ENCODE peak calls at places on chromosomes 6 and 20, in six cellular contexts. C is NCI-H1105; T is T follicular helper cell; I is CD8-positive, alpha-beta T cell; V is foreskin fibroblast; Y is endothelial cell. L is an unnamed sample.

GRCh38 chr6:41917528-41917927 is 3.4 kb downstream of the MED20 start:
- DNase-seq in V (peak), Y (no peak), C (no peak), T (no peak), I (no peak), L (no peak)

GRCh38 chr6:129183681-129184216 is 300.8 kb downstream of the LAMA2 start:
- DNase-seq in C (no peak), V (peak), T (no peak), Y (no peak), I (no peak), L (no peak)

GRCh38 chr6:139635401-139636130 is 261.1 kb upstream of the CITED2 start:
- DNase-seq in C (no peak), I (no peak), Y (no peak), V (no peak), T (no peak), L (no peak)

GRCh38 chr6:163443985-163444553 is 29.6 kb downstream of the QKI start:
- DNase-seq in C (no peak), V (no peak), T (no peak), I (no peak), Y (no peak), L (no peak)

GRCh38 chr20:34705383-34706021 is 1.4 kb downstream of the TP53INP2 start:
- DNase-seq in V (peak), I (no peak), T (no peak), C (no peak), Y (peak), L (peak)

GRCh38 chr6:134132494-134133141 is 80.2 kb upstream of the SLC2A12 start:
- DNase-seq in Y (no peak), I (no peak), V (no peak), T (no peak), C (no peak), L (no peak)

GRCh38 chr6:96899019-96899418 is 1.3 kb upstream of the NDUFAF4 start:
- DNase-seq in Y (peak), V (peak), I (no peak), C (peak), T (no peak), L (no peak)

GRCh38 chr6:16486661-16487060 is 248.3 kb downstream of the GMPR start:
- DNase-seq in V (no peak), T (no peak), Y (no peak), C (no peak), I (peak), L (no peak)

GRCh38 chr20:47328841-47329448 is 27.6 kb downstream of the ZMYND8 start:
- DNase-seq in Y (no peak), V (no peak), C (no peak), I (no peak), T (no peak), L (no peak)

GRCh38 chr20:6966721-6967120 is 199.2 kb downstream of the BMP2 start:
- DNase-seq in T (no peak), Y (no peak), V (peak), I (no peak), C (no peak), L (no peak)

GRCh38 chr20:63118303-63118670 is 97.6 kb downstream of the YTHDF1 start:
- DNase-seq in I (no peak), C (no peak), Y (no peak), V (no peak), T (no peak), L (peak)

GRCh38 chr6:23524556-23524955 is 601.5 kb upstream of the NRSN1 start:
- DNase-seq in C (no peak), T (no peak), V (no peak), Y (no peak), I (no peak), L (no peak)